ENCODE peak calls at places on chromosomes 3 and 15, in four cellular contexts. K is putamen, Q is activated T-cell treated with anti-CD3 and anti-CD28 coated beads for 1 hour, T is astrocyte. F is an unnamed sample.

GRCh38 chr15:33737687-33738606 is 230.3 kb upstream of the CHRM5 start:
- DNase-seq in Q (peak), T (no peak), K (peak), F (peak)

GRCh38 chr3:96331341-96331740 is 483.1 kb upstream of the EPHA6 start:
- DNase-seq in K (peak), Q (no peak), T (no peak), F (no peak)

GRCh38 chr3:50195501-50196252 is 4.3 kb downstream of the GNAT1 start:
- DNase-seq in T (no peak), K (no peak), Q (no peak), F (no peak)

GRCh38 chr15:92079047-92079446 is 225.5 kb downstream of the SLCO3A1 start:
- DNase-seq in T (no peak), K (no peak), Q (no peak), F (no peak)

GRCh38 chr3:50257990-50258389 is 11.0 kb upstream of the SEMA3B start:
- DNase-seq in Q (no peak), K (no peak), T (no peak), F (no peak)

GRCh38 chr3:117399311-117400068 is 689.9 kb downstream of the TUSC7 start:
- DNase-seq in Q (no peak), T (peak), K (peak), F (no peak)

GRCh38 chr15:27989838-27990237 is 109.3 kb downstream of the OCA2 start:
- DNase-seq in K (no peak), T (no peak), Q (no peak), F (no peak)

GRCh38 chr3:67876261-67876660 is 221.8 kb upstream of the SUCLG2 start:
- DNase-seq in T (no peak), Q (no peak), K (no peak), F (no peak)

GRCh38 chr3:164897335-164897734 is 181.0 kb downstream of the SI start:
- DNase-seq in K (no peak), Q (no peak), T (no peak), F (no peak)

GRCh38 chr15:100704281-100705055 is 102.1 kb downstream of the ASB7 start:
- DNase-seq in T (peak), K (no peak), Q (no peak), F (no peak)

GRCh38 chr3:87626471-87626995 is 350.1 kb upstream of the POU1F1 start:
- DNase-seq in T (no peak), K (no peak), Q (no peak), F (no peak)

GRCh38 chr15:40430271-40430805 is 10.4 kb upstream of the BAHD1 start:
- DNase-seq in K (no peak), Q (no peak), T (peak), F (peak)